ENCODE peak calls at places on chromosomes 12 and 14, in ten cellular contexts. U is activated CD4-positive, alpha-beta memory T cell treated with anti-CD3 and anti-CD28 coated beads, Interleukin-2, amount 10 ng/mL, durations not matched to agents 7 days and 5 days; K is HuH-7.5; S is A549; T is hepatocyte; N is epithelial cell of prostate; M is midbrain; D is stimulated activated CD4-positive, alpha-beta T cell treated with anti-CD3 and anti-CD28 coated beads, Interleukin-2, amount 100 ng/mL, for 48 hours; O is CD4-positive, alpha-beta memory T cell; I is amniotic stem cell. H is an unnamed sample.

GRCh38 chr14:102731871-102732800 is 45.1 kb upstream of the TRAF3 start:
- DNase-seq in U (no peak), K (no peak), S (no peak), T (no peak), N (no peak), M (peak; percentile 6), D (no peak), O (no peak), I (no peak), H (no peak)

GRCh38 chr12:57793920-57794319 is 11.3 kb downstream of the TSFM start:
- DNase-seq in U (no peak), K (no peak), S (no peak), T (no peak), N (peak; percentile 65), M (no peak), D (no peak), O (no peak), I (no peak), H (no peak)

GRCh38 chr12:26017484-26018211 is 59.2 kb downstream of the RASSF8 start:
- DNase-seq in U (no peak), K (peak; percentile 21), S (peak; percentile 21), T (peak; percentile 37), N (no peak), M (peak; percentile 35), D (no peak), O (no peak), I (no peak), H (peak; percentile 40)

GRCh38 chr14:99644723-99645544 is at the start of gene HHIPL1:
- DNase-seq in U (no peak), K (no peak), S (no peak), T (peak; percentile 48), N (no peak), M (no peak), D (no peak), O (no peak), I (no peak), H (no peak)

GRCh38 chr12:61272441-61272840 is 987.8 kb upstream of the USP15 start:
- DNase-seq in U (no peak), K (no peak), S (no peak), T (no peak), N (no peak), M (no peak), D (no peak), O (no peak), I (no peak), H (no peak)

GRCh38 chr14:90060965-90061848 is 587 bp upstream of the KCNK13 start:
- DNase-seq in U (peak; percentile 22), K (peak; percentile 31), S (no peak), T (no peak), N (no peak), M (no peak), D (no peak), O (no peak), I (no peak), H (no peak)

GRCh38 chr14:81517798-81518398 is 15.8 kb downstream of the SEL1L start:
- DNase-seq in U (no peak), K (no peak), S (no peak), T (no peak), N (no peak), M (no peak), D (no peak), O (no peak), I (no peak), H (no peak)

GRCh38 chr14:55077155-55077554 is 25.7 kb downstream of the MAPK1IP1L start:
- DNase-seq in U (peak; percentile 27), K (no peak), S (no peak), T (peak; percentile 70), N (no peak), M (no peak), D (no peak), O (no peak), I (no peak), H (peak; percentile 66)

GRCh38 chr12:85280138-85280983 is at the start of gene ALX1:
- DNase-seq in U (no peak), K (peak; percentile 80), S (peak; percentile 25), T (peak; percentile 84), N (no peak), M (no peak), D (no peak), O (no peak), I (peak; percentile 66), H (no peak)

GRCh38 chr12:118922405-118922804 is 58.9 kb upstream of the SRRM4 start:
- DNase-seq in U (no peak), K (no peak), S (no peak), T (peak; percentile 19), N (no peak), M (no peak), D (no peak), O (no peak), I (no peak), H (no peak)

GRCh38 chr14:66403183-66403582 is 83.0 kb upstream of the CCDC196 start:
- DNase-seq in U (no peak), K (no peak), S (peak; percentile 13), T (peak; percentile 44), N (no peak), M (peak; percentile 27), D (no peak), O (peak; percentile 10), I (no peak), H (peak; percentile 15)

GRCh38 chr14:89243765-89244164 is 173.3 kb downstream of the FOXN3 start:
- DNase-seq in U (no peak), K (no peak), S (no peak), T (no peak), N (no peak), M (no peak), D (no peak), O (no peak), I (no peak), H (no peak)

GRCh38 chr14:105414456-105415371 is 4.9 kb upstream of the MTA1 start:
- DNase-seq in U (peak; percentile 64), K (peak; percentile 86), S (peak; percentile 82), T (peak; percentile 86), N (no peak), M (peak; percentile 79), D (peak; percentile 73), O (peak; percentile 65), I (peak; percentile 5), H (peak; percentile 30)

GRCh38 chr12:102876883-102877282 is 40.2 kb downstream of the PAH start:
- DNase-seq in U (no peak), K (no peak), S (no peak), T (no peak), N (no peak), M (no peak), D (no peak), O (no peak), I (no peak), H (no peak)

GRCh38 chr12:89706551-89707348 is 1.9 kb downstream of the ATP2B1 start:
- DNase-seq in U (no peak), K (peak; percentile 26), S (peak; percentile 53), T (peak; percentile 15), N (no peak), M (peak; percentile 23), D (no peak), O (peak; percentile 14), I (no peak), H (peak; percentile 41)

GRCh38 chr12:53287741-53288216 is 7.6 kb upstream of the PFDN5 start:
- DNase-seq in U (peak; percentile 76), K (peak; percentile 69), S (peak; percentile 82), T (peak; percentile 78), N (no peak), M (peak; percentile 30), D (peak; percentile 49), O (peak; percentile 68), I (no peak), H (peak; percentile 70)

GRCh38 chr12:68827895-68828294 is 19.9 kb downstream of the MDM2 start:
- DNase-seq in U (no peak), K (no peak), S (no peak), T (no peak), N (no peak), M (no peak), D (no peak), O (no peak), I (no peak), H (no peak)

H was measured in LoVo.